ENCODE peak calls at places on chromosomes 6 and 20, in five cellular contexts. One of them, this sample, is unnamed.

GRCh38 chr6:18126116-18126515 is 3.6 kb upstream of the NHLRC1 start:
- DNase-seq in stomach: no peak
- DNase-seq in AG10803: peak
- DNase-seq in breast epithelium: no peak
- DNase-seq in foreskin fibroblast: peak
- DNase-seq in this sample: no peak

GRCh38 chr6:8707369-8707768 is 272.0 kb upstream of the SLC35B3 start:
- DNase-seq in stomach: no peak
- DNase-seq in AG10803: no peak
- DNase-seq in breast epithelium: no peak
- DNase-seq in foreskin fibroblast: no peak
- DNase-seq in this sample: no peak

GRCh38 chr20:61817575-61817974 is 248.1 kb downstream of the TAF4 start:
- DNase-seq in stomach: no peak
- DNase-seq in AG10803: no peak
- DNase-seq in breast epithelium: no peak
- DNase-seq in foreskin fibroblast: no peak
- DNase-seq in this sample: no peak

GRCh38 chr6:169898788-169899480 is 147.5 kb downstream of the ERMARD start:
- DNase-seq in stomach: no peak
- DNase-seq in AG10803: no peak
- DNase-seq in breast epithelium: no peak
- DNase-seq in foreskin fibroblast: no peak
- DNase-seq in this sample: peak

GRCh38 chr20:2838847-2839671 is 1.4 kb downstream of the PCED1A start:
- DNase-seq in stomach: no peak
- DNase-seq in AG10803: no peak
- DNase-seq in breast epithelium: no peak
- DNase-seq in foreskin fibroblast: no peak
- DNase-seq in this sample: peak

GRCh38 chr20:62048821-62049291 is 16.8 kb downstream of the TAF4 start:
- DNase-seq in stomach: no peak
- DNase-seq in AG10803: no peak
- DNase-seq in breast epithelium: peak
- DNase-seq in foreskin fibroblast: no peak
- DNase-seq in this sample: peak

GRCh38 chr20:13995841-13996240 is 525 bp downstream of the MACROD2 start:
- DNase-seq in stomach: peak
- DNase-seq in AG10803: no peak
- DNase-seq in breast epithelium: no peak
- DNase-seq in foreskin fibroblast: peak
- DNase-seq in this sample: peak

GRCh38 chr20:38164624-38165088 is 414 bp downstream of the TGM2 start:
- DNase-seq in stomach: no peak
- DNase-seq in AG10803: no peak
- DNase-seq in breast epithelium: no peak
- DNase-seq in foreskin fibroblast: no peak
- DNase-seq in this sample: no peak

GRCh38 chr6:28353981-28354676 is 4.4 kb downstream of the ZKSCAN3 start:
- DNase-seq in stomach: peak
- DNase-seq in AG10803: peak
- DNase-seq in breast epithelium: no peak
- DNase-seq in foreskin fibroblast: no peak
- DNase-seq in this sample: peak

GRCh38 chr6:87407531-87407895 is 259 bp upstream of the CFAP206 start:
- DNase-seq in stomach: no peak
- DNase-seq in AG10803: peak
- DNase-seq in breast epithelium: no peak
- DNase-seq in foreskin fibroblast: peak
- DNase-seq in this sample: no peak

GRCh38 chr6:157223021-157223430 is 100.3 kb downstream of the TMEM242 start:
- DNase-seq in stomach: no peak
- DNase-seq in AG10803: no peak
- DNase-seq in breast epithelium: peak
- DNase-seq in foreskin fibroblast: no peak
- DNase-seq in this sample: no peak

GRCh38 chr6:75202676-75203131 is 3.1 kb downstream of the COL12A1 start:
- DNase-seq in stomach: no peak
- DNase-seq in AG10803: no peak
- DNase-seq in breast epithelium: no peak
- DNase-seq in foreskin fibroblast: no peak
- DNase-seq in this sample: no peak

GRCh38 chr6:21045135-21045616 is 510.9 kb downstream of the CDKAL1 start:
- DNase-seq in stomach: no peak
- DNase-seq in AG10803: no peak
- DNase-seq in breast epithelium: no peak
- DNase-seq in foreskin fibroblast: no peak
- DNase-seq in this sample: no peak

GRCh38 chr20:435558-435957 is 26.8 kb downstream of the TBC1D20 start:
- DNase-seq in stomach: no peak
- DNase-seq in AG10803: no peak
- DNase-seq in breast epithelium: no peak
- DNase-seq in foreskin fibroblast: no peak
- DNase-seq in this sample: no peak

GRCh38 chr6:155436981-155437749 is 18.5 kb downstream of the NOX3 start:
- DNase-seq in stomach: no peak
- DNase-seq in AG10803: no peak
- DNase-seq in breast epithelium: no peak
- DNase-seq in foreskin fibroblast: peak
- DNase-seq in this sample: no peak

GRCh38 chr6:6588064-6588923 is at the start of gene LY86:
- DNase-seq in stomach: no peak
- DNase-seq in AG10803: peak
- DNase-seq in breast epithelium: no peak
- DNase-seq in foreskin fibroblast: no peak
- DNase-seq in this sample: no peak

GRCh38 chr20:47360489-47361267 is 4.2 kb upstream of the ZMYND8 start:
- DNase-seq in stomach: peak
- DNase-seq in AG10803: peak
- DNase-seq in breast epithelium: peak
- DNase-seq in foreskin fibroblast: peak
- DNase-seq in this sample: peak

GRCh38 chr6:121491576-121491975 is 56.1 kb downstream of the GJA1 start:
- DNase-seq in stomach: no peak
- DNase-seq in AG10803: no peak
- DNase-seq in breast epithelium: no peak
- DNase-seq in foreskin fibroblast: no peak
- DNase-seq in this sample: no peak

GRCh38 chr6:158327216-158327615 is 15.0 kb downstream of the TULP4 start:
- DNase-seq in stomach: no peak
- DNase-seq in AG10803: no peak
- DNase-seq in breast epithelium: no peak
- DNase-seq in foreskin fibroblast: no peak
- DNase-seq in this sample: no peak

GRCh38 chr20:31594002-31594557 is 11.0 kb upstream of the ID1 start:
- DNase-seq in stomach: no peak
- DNase-seq in AG10803: no peak
- DNase-seq in breast epithelium: no peak
- DNase-seq in foreskin fibroblast: no peak
- DNase-seq in this sample: no peak

GRCh38 chr6:10451828-10452509 is 37.1 kb upstream of the TFAP2A start:
- DNase-seq in stomach: no peak
- DNase-seq in AG10803: peak
- DNase-seq in breast epithelium: peak
- DNase-seq in foreskin fibroblast: peak
- DNase-seq in this sample: peak

GRCh38 chr6:18260448-18261106 is 3.8 kb downstream of the DEK start:
- DNase-seq in stomach: no peak
- DNase-seq in AG10803: peak
- DNase-seq in breast epithelium: no peak
- DNase-seq in foreskin fibroblast: peak
- DNase-seq in this sample: peak

GRCh38 chr6:150867117-150867516 is 1.6 kb downstream of the MTHFD1L start:
- DNase-seq in stomach: no peak
- DNase-seq in AG10803: no peak
- DNase-seq in breast epithelium: no peak
- DNase-seq in foreskin fibroblast: no peak
- DNase-seq in this sample: no peak
- H3K4me3 ChIP-seq in stomach: peak
- H3K4me3 ChIP-seq in AG10803: peak
- H3K4me3 ChIP-seq in breast epithelium: peak
- H3K4me3 ChIP-seq in foreskin fibroblast: peak
- H3K4me3 ChIP-seq in this sample: no peak

GRCh38 chr6:13854716-13855250 is 40.4 kb upstream of the MCUR1 start:
- DNase-seq in stomach: no peak
- DNase-seq in AG10803: no peak
- DNase-seq in breast epithelium: no peak
- DNase-seq in foreskin fibroblast: no peak
- DNase-seq in this sample: no peak
- H3K4me3 ChIP-seq in stomach: no peak
- H3K4me3 ChIP-seq in AG10803: no peak
- H3K4me3 ChIP-seq in breast epithelium: no peak
- H3K4me3 ChIP-seq in foreskin fibroblast: no peak
- H3K4me3 ChIP-seq in this sample: no peak

GRCh38 chr20:57890254-57890800 is 180.5 kb upstream of the PMEPA1 start:
- DNase-seq in stomach: no peak
- DNase-seq in AG10803: no peak
- DNase-seq in breast epithelium: no peak
- DNase-seq in foreskin fibroblast: no peak
- DNase-seq in this sample: no peak

GRCh38 chr20:57884956-57885355 is 175.1 kb upstream of the PMEPA1 start:
- DNase-seq in stomach: peak
- DNase-seq in AG10803: no peak
- DNase-seq in breast epithelium: no peak
- DNase-seq in foreskin fibroblast: no peak
- DNase-seq in this sample: peak

GRCh38 chr20:57891067-57891466 is 181.3 kb upstream of the PMEPA1 start:
- DNase-seq in stomach: no peak
- DNase-seq in AG10803: no peak
- DNase-seq in breast epithelium: peak
- DNase-seq in foreskin fibroblast: no peak
- DNase-seq in this sample: no peak

GRCh38 chr20:57892471-57892870 is 182.7 kb upstream of the PMEPA1 start:
- DNase-seq in stomach: no peak
- DNase-seq in AG10803: no peak
- DNase-seq in breast epithelium: peak
- DNase-seq in foreskin fibroblast: no peak
- DNase-seq in this sample: no peak

DNA sequence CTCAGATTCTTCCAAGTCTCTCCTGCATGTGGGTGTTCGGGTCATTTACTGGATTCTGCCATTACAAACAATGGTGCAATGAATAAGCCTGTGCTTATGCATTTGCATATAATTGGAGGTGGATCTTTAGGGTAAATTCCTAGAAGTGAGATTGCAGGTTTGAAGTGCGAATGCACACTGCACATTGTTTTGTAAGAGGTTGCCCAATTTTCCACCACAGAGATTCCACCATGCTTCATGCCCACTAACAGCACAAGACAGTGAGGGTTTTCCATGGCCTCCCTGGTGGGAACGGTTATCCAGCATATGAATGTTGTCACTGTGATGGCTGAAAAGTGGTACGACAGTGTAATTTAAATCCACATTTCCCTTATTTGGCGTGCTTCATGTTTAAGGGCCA is 178.8 kb upstream of the PMEPA1 start:
- DNase-seq in stomach: no peak
- DNase-seq in AG10803: no peak
- DNase-seq in breast epithelium: no peak
- DNase-seq in foreskin fibroblast: no peak
- DNase-seq in this sample: no peak
- H3K4me3 ChIP-seq in stomach: no peak
- H3K4me3 ChIP-seq in AG10803: no peak
- H3K4me3 ChIP-seq in breast epithelium: no peak
- H3K4me3 ChIP-seq in foreskin fibroblast: no peak
- H3K4me3 ChIP-seq in this sample: no peak

GRCh38 chr6:107578642-107579332 is 88.9 kb downstream of the SOBP start:
- DNase-seq in stomach: no peak
- DNase-seq in AG10803: no peak
- DNase-seq in breast epithelium: no peak
- DNase-seq in foreskin fibroblast: no peak
- DNase-seq in this sample: no peak
- H3K4me3 ChIP-seq in stomach: no peak
- H3K4me3 ChIP-seq in AG10803: no peak
- H3K4me3 ChIP-seq in breast epithelium: no peak
- H3K4me3 ChIP-seq in foreskin fibroblast: no peak
- H3K4me3 ChIP-seq in this sample: no peak

GRCh38 chr6:132392792-132393191 is 8.5 kb downstream of the MOXD1 start:
- DNase-seq in stomach: no peak
- DNase-seq in AG10803: no peak
- DNase-seq in breast epithelium: no peak
- DNase-seq in foreskin fibroblast: peak
- DNase-seq in this sample: no peak

GRCh38 chr6:132391391-132392291 is 9.6 kb downstream of the MOXD1 start:
- DNase-seq in stomach: no peak
- DNase-seq in AG10803: peak
- DNase-seq in breast epithelium: no peak
- DNase-seq in foreskin fibroblast: peak
- DNase-seq in this sample: peak

GRCh38 chr6:132390451-132390850 is 10.8 kb downstream of the MOXD1 start:
- DNase-seq in stomach: no peak
- DNase-seq in AG10803: no peak
- DNase-seq in breast epithelium: no peak
- DNase-seq in foreskin fibroblast: peak
- DNase-seq in this sample: no peak

GRCh38 chr6:132390017-132390416 is 11.3 kb downstream of the MOXD1 start:
- DNase-seq in stomach: no peak
- DNase-seq in AG10803: no peak
- DNase-seq in breast epithelium: no peak
- DNase-seq in foreskin fibroblast: no peak
- DNase-seq in this sample: no peak

DNA sequence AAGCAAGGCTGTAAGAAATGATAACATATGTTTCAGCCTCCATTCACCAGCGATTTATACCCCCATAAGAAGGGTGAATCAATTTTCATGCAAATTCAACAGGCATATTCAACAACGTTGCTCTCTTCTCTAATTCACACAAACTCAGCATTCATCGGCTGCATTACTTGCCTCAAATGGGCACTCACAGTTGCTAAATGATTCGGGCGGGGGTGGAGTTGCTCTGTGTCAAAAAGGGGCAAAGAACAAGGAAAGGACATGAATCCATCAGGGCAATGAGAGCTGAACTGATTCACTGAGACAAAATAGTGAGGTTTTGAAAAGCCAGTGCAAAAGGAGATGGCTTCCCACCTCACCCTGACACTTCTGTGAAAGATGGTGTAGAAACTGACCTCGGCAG is 9.0 kb downstream of the MOXD1 start:
- DNase-seq in stomach: no peak
- DNase-seq in AG10803: no peak
- DNase-seq in breast epithelium: no peak
- DNase-seq in foreskin fibroblast: no peak
- DNase-seq in this sample: no peak
- H3K4me3 ChIP-seq in stomach: no peak
- H3K4me3 ChIP-seq in AG10803: peak
- H3K4me3 ChIP-seq in breast epithelium: no peak
- H3K4me3 ChIP-seq in foreskin fibroblast: peak
- H3K4me3 ChIP-seq in this sample: no peak

DNA sequence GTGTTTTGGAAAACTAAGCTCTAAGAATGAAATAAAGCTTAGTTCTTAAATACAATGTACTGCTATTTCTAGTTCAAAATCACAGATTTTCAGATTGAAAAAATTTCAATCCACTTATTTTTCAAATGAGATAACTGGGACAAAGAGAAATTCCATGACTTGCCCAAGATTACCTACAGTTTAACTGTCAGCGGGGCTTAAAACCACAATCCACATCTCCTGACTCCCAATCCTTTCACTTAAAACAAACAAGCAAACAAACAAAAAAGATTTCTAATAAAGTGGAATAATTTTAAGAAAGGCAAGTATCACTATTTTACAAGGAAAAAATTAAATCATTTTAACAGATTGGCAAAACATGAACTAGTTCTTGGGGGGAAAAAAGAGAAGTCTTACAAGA is 4.2 kb downstream of the PHIP start:
- DNase-seq in stomach: no peak
- DNase-seq in AG10803: no peak
- DNase-seq in breast epithelium: no peak
- DNase-seq in foreskin fibroblast: no peak
- DNase-seq in this sample: no peak
- H3K4me3 ChIP-seq in stomach: no peak
- H3K4me3 ChIP-seq in AG10803: no peak
- H3K4me3 ChIP-seq in breast epithelium: no peak
- H3K4me3 ChIP-seq in foreskin fibroblast: no peak
- H3K4me3 ChIP-seq in this sample: no peak

This sample was measured in upper lobe of left lung.